ENCODE peak calls at places on chromosomes 11 and 22, in six cellular contexts. M, B, O, T, U and W are unnamed samples.

GRCh38 chr22:41979423-41980250 is 10.4 kb downstream of the SEPTIN3 start:
- DNase-seq in M (no peak), B (peak; percentile 36), O (no peak), T (no peak), U (no peak), W (no peak)

GRCh38 chr11:8488395-8488794 is 105.6 kb downstream of the STK33 start:
- DNase-seq in M (no peak), B (no peak), O (no peak), T (no peak), U (no peak), W (no peak)

GRCh38 chr11:61055776-61056175 is 46.5 kb upstream of the CD5 start:
- DNase-seq in M (no peak), B (no peak), O (no peak), T (no peak), U (no peak), W (no peak)

GRCh38 chr11:70512716-70513115 is 114.4 kb downstream of the CTTN start:
- DNase-seq in M (no peak), B (no peak), O (no peak), T (no peak), U (no peak), W (no peak)

GRCh38 chr22:17984114-17984513 is 40.2 kb downstream of the MICAL3 start:
- DNase-seq in M (no peak), B (no peak), O (no peak), T (no peak), U (peak; percentile 21), W (no peak)

GRCh38 chr11:76025068-76025467 is 181.2 kb downstream of the WNT11 start:
- DNase-seq in M (no peak), B (no peak), O (no peak), T (no peak), U (no peak), W (no peak)

GRCh38 chr11:64854534-64855502 is 10.4 kb upstream of the CDC42BPG start:
- DNase-seq in M (peak; percentile 85), B (no peak), O (no peak), T (no peak), U (peak; percentile 68), W (no peak)

GRCh38 chr22:38177926-38178604 is 3.6 kb downstream of the PLA2G6 start:
- DNase-seq in M (peak; percentile 51), B (peak; percentile 57), O (no peak), T (no peak), U (no peak), W (no peak)

GRCh38 chr11:63609971-63610580 is 4.2 kb downstream of the PLAAT3 start:
- DNase-seq in M (no peak), B (no peak), O (no peak), T (no peak), U (no peak), W (no peak)

GRCh38 chr11:120027546-120028180 is 110.2 kb downstream of the TRIM29 start:
- DNase-seq in M (no peak), B (no peak), O (no peak), T (no peak), U (no peak), W (no peak)

GRCh38 chr11:111372538-111372937 is 6.5 kb downstream of the POU2AF1 start:
- DNase-seq in M (no peak), B (no peak), O (no peak), T (no peak), U (no peak), W (no peak)

GRCh38 chr11:76648929-76649328 is 21.6 kb downstream of the LRRC32 start:
- DNase-seq in M (no peak), B (no peak), O (no peak), T (no peak), U (no peak), W (no peak)